ENCODE peak calls at places on chromosome 16, in four cellular contexts. G, N, U and K are unnamed samples.
A peak's percentile ranks its signal among the peaks of the same experiment; 100 is the strongest.

GRCh38 chr16:68229431-68230175 is 6.3 kb downstream of the ESRP2 start:
- DNase-seq in G (no peak), N (peak; percentile 59), U (peak; percentile 64), K (no peak)

GRCh38 chr16:69270831-69271230 is 40.3 kb upstream of the VPS4A start:
- DNase-seq in G (no peak), N (no peak), U (no peak), K (no peak)

GRCh38 chr16:61575617-61576016 is 460.6 kb downstream of the CDH8 start:
- DNase-seq in G (no peak), N (no peak), U (no peak), K (no peak)

GRCh38 chr16:71873199-71873598 is 10.8 kb downstream of the ZNF821 start:
- DNase-seq in G (no peak), N (no peak), U (no peak), K (no peak)

GRCh38 chr16:66502020-66502913 is 47.7 kb downstream of the TK2 start:
- DNase-seq in G (no peak), N (no peak), U (peak; percentile 47), K (no peak)

GRCh38 chr16:67939507-67940435 is 3.1 kb upstream of the PSMB10 start:
- DNase-seq in G (no peak), N (no peak), U (no peak), K (no peak)

GRCh38 chr16:89919535-89920406 is 1.1 kb downstream of the MC1R start:
- DNase-seq in G (no peak), N (no peak), U (no peak), K (no peak)

GRCh38 chr16:9258423-9259051 is 167.1 kb downstream of the HAPSTR1 start:
- DNase-seq in G (peak; percentile 34), N (peak; percentile 64), U (peak; percentile 44), K (peak; percentile 8)

GRCh38 chr16:81646561-81646960 is 132.5 kb upstream of the PLCG2 start:
- DNase-seq in G (no peak), N (no peak), U (no peak), K (no peak)

GRCh38 chr16:12501727-12502457 is 301.8 kb downstream of the CPPED1 start:
- DNase-seq in G (no peak), N (no peak), U (no peak), K (no peak)

GRCh38 chr16:58034786-58035185 is 9.2 kb downstream of the MMP15 start:
- DNase-seq in G (no peak), N (peak; percentile 83), U (no peak), K (no peak)

GRCh38 chr16:67544329-67544841 is 15.8 kb downstream of the RIPOR1 start:
- DNase-seq in G (no peak), N (no peak), U (no peak), K (no peak)

GRCh38 chr16:51763072-51763658 is 612.1 kb upstream of the SALL1 start:
- DNase-seq in G (no peak), N (no peak), U (no peak), K (no peak)

GRCh38 chr16:69381231-69381630 is 4.6 kb downstream of the TERF2 start:
- DNase-seq in G (no peak), N (no peak), U (no peak), K (no peak)

GRCh38 chr16:23140082-23140481 is 9.2 kb downstream of the USP31 start:
- DNase-seq in G (no peak), N (no peak), U (no peak), K (no peak)

GRCh38 chr16:25065899-25066298 is 45.6 kb upstream of the LCMT1 start:
- DNase-seq in G (no peak), N (peak; percentile 55), U (peak; percentile 15), K (no peak)

GRCh38 chr16:87206646-87207451 is 110.3 kb downstream of the C16orf95 start:
- DNase-seq in G (peak; percentile 28), N (no peak), U (no peak), K (no peak)

GRCh38 chr16:74724820-74725549 is 24.3 kb upstream of the MLKL start:
- DNase-seq in G (no peak), N (no peak), U (no peak), K (no peak)

GRCh38 chr16:28842696-28843095 is 3.5 kb downstream of the TUFM start:
- DNase-seq in G (no peak), N (no peak), U (no peak), K (no peak)
- TF ChIP-seq POLR2AphosphoS5 in G (no peak), N (no peak), U (no peak), K (peak; percentile 30)

DNA sequence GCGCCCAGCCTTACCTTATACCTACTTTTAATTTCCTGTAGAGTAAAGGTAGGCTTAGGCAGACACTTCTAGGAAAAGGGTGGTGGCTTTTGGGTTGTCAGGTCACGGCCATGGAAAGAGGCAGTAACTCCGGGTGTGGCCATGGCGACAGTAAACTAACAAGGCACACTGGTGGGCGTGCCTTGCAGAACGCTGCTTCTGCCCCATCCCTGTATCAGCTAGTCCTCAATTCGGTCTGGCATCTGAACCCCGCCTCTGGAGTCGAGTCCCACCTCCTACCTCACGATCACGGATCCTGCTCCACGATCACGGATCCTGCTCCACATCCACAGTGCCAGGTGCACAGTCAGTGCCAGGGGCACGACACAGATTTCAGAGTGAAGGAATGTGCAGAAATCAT is 5.6 kb downstream of the ADCY9 start:
- DNase-seq in G (no peak), N (no peak), U (peak; percentile 59), K (no peak)
- TF ChIP-seq TCF7L2 in G (no peak), N (no peak), U (no peak), K (no peak)

GRCh38 chr16:85910854-85911247 is 11.9 kb downstream of the IRF8 start:
- DNase-seq in G (no peak), N (no peak), U (no peak), K (no peak)

GRCh38 chr16:85913141-85913601 is 14.2 kb downstream of the IRF8 start:
- DNase-seq in G (no peak), N (no peak), U (no peak), K (no peak)

GRCh38 chr16:85912271-85912974 is 13.5 kb downstream of the IRF8 start:
- DNase-seq in G (no peak), N (no peak), U (no peak), K (no peak)

GRCh38 chr16:85910073-85910853 is 11.3 kb downstream of the IRF8 start:
- DNase-seq in G (no peak), N (no peak), U (no peak), K (no peak)

DNA sequence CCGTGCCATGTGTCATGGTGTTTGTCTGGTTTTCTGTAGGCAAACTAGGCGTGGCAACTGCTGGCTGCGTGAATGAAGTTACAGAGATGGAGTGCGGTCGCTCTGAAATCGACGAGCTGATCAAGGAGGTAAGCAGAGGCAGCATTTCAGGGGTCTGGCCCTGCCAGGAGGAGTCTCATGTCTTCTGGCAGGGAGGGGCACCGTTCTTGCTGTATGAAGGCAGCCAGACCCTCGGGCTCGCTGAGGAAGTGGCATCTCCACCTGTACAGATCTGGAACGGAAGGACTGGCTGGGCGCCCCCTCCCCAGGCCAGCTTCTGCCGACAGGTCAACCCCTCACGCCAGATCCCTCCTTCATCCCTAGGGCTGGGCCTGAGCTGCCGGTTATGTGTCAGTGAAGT is 12.6 kb downstream of the IRF8 start:
- DNase-seq in G (no peak), N (no peak), U (no peak), K (no peak)
- TF ChIP-seq POLR2AphosphoS5 in G (no peak), N (no peak), U (no peak), K (no peak)

GRCh38 chr16:55487048-55487803 is 8.2 kb downstream of the MMP2 start:
- DNase-seq in G (no peak), N (no peak), U (no peak), K (no peak)
- TF ChIP-seq TCF7L2 in G (no peak), N (no peak), U (no peak), K (no peak)

GRCh38 chr16:27425961-27426360 is 24.0 kb downstream of the IL21R start:
- DNase-seq in G (no peak), N (no peak), U (no peak), K (no peak)

GRCh38 chr16:27428035-27428785 is 26.2 kb downstream of the IL21R start:
- DNase-seq in G (no peak), N (no peak), U (no peak), K (no peak)

GRCh38 chr16:27424772-27425498 is 23.0 kb downstream of the IL21R start:
- DNase-seq in G (no peak), N (no peak), U (no peak), K (no peak)

GRCh38 chr16:27427538-27427937 is 25.6 kb downstream of the IL21R start:
- DNase-seq in G (no peak), N (no peak), U (no peak), K (no peak)

GRCh38 chr16:27426423-27427408 is 24.7 kb downstream of the IL21R start:
- DNase-seq in G (peak; percentile 28), N (peak; percentile 54), U (peak; percentile 60), K (peak; percentile 61)
- TF ChIP-seq POLR2AphosphoS5 in G (no peak), N (no peak), U (peak; percentile 23), K (no peak)